ENCODE peak calls at places on chromosome 2, in eight cellular contexts. J is cardiac muscle cell, L is A549, M is adrenal gland, D is IMR-90, X is ovary, K is K562, H is heart left ventricle. V is an unnamed sample. For H3K4me1, the result is how much of the 10 kb centered on the place peaks cover.

GRCh38 chr2:99971326-99971965 is 170.9 kb downstream of the AFF3 start:
- DNase-seq in K (no peak), L (no peak), X (no peak), D (peak), M (no peak), H (no peak), J (no peak), V (no peak)

GRCh38 chr2:108855194-108855593 is 68.6 kb downstream of the CCDC138 start:
- DNase-seq in M (no peak), K (no peak), H (no peak), L (no peak), J (no peak), D (peak), X (no peak), V (no peak)

GRCh38 chr2:82320296-82320695 is 2015.7 kb upstream of the LRRTM1 start:
- DNase-seq in K (no peak), J (no peak), D (no peak), M (no peak), L (no peak), X (no peak), H (no peak), V (no peak)

GRCh38 chr2:45404807-45405297 is 206.2 kb downstream of the SRBD1 start:
- DNase-seq in M (no peak), X (no peak), H (no peak), K (no peak), J (no peak), L (no peak), D (no peak), V (no peak)

GRCh38 chr2:21820271-21820670 is 696.5 kb downstream of the TDRD15 start:
- DNase-seq in M (no peak), L (no peak), H (no peak), J (no peak), X (no peak), D (peak), K (no peak), V (no peak)

GRCh38 chr2:221915926-221916325 is 343.8 kb upstream of the EPHA4 start:
- DNase-seq in H (no peak), K (no peak), J (no peak), X (no peak), M (no peak), D (no peak), L (no peak), V (no peak)

GRCh38 chr2:10140841-10141610 is 18.5 kb downstream of the RRM2 start:
- DNase-seq in J (no peak), K (no peak), H (no peak), D (no peak), L (no peak), X (no peak), M (no peak), V (no peak)

GRCh38 chr2:6772366-6772710 is 93.4 kb downstream of the CMPK2 start:
- DNase-seq in H (no peak), J (no peak), X (no peak), K (peak), M (no peak), L (no peak), D (peak), V (no peak)

GRCh38 chr2:240293865-240294461 is 141.5 kb upstream of the GPC1 start:
- DNase-seq in D (peak), J (peak), X (no peak), K (no peak), L (no peak), H (peak), M (no peak), V (no peak)

GRCh38 chr2:188346059-188346458 is 54.4 kb downstream of the GULP1 start:
- DNase-seq in D (no peak), M (no peak), L (no peak), X (no peak), J (no peak), H (no peak), K (no peak), V (no peak)

GRCh38 chr2:3185256-3185655 is 192.4 kb downstream of the EIPR1 start:
- DNase-seq in M (no peak), K (no peak), J (no peak), L (no peak), H (no peak), D (no peak), X (no peak), V (no peak)

GRCh38 chr2:240480834-240481623 is 45.6 kb downstream of the GPC1 start:
- DNase-seq in X (no peak), K (no peak), H (peak), M (no peak), D (no peak), L (no peak), J (no peak), V (no peak)

DNA sequence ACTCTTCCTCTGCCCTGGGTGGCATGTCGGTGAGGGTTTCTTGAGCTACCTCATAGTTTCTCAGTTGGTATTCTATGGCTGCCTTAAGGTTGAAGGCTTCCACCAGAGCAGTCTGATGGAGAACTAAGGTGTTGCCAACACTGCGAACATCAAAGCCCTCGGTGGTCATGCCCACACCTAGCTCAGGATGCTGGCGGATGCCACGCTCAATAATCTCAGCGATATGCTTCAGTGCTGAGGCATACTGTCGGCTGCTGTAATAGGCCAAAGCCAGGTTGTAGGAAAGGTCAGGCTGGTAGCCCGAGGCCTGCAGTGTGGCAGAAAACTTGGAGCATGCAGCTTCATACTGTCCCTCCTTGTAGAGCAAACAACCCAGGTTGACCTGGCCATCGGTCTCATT is 225.3 kb downstream of the AGPS start:
- DNase-seq in L (no peak), D (no peak), K (no peak), X (no peak), H (no peak), J (no peak), M (no peak), V (no peak)
- H3K27ac ChIP-seq in L (peak), D (no peak), K (peak), X (no peak), H (peak), J (peak), M (no peak), V (peak)

DNA sequence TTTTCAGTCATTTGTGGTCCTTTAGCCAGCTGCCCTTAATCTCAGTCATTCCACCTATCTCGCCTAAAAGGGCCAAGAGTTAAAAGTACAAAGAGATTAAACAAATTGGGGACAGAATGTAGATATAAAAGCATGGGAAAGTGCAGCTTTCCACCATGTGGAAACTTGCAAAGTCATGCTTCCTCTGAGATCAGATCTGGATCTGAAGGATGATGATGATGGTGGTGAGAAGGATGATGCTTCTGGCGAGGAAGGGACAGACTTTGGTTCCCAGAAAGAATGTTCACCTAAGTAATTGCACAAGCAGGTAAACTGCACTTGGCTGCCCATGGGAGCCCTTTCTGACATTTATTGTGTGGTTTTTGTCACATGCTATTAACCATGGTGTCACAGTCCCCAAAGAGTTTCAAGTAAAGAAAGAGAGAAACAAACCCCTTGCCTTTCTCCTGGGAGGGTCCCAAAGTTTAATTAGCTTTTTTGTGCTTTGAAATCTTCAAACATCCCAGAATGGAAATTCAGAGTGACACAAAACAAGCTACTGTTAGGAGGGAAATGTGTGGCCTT is 34.7 kb downstream of the KLF7 start:
- DNase-seq in M (no peak), L (no peak), J (no peak), D (no peak), X (no peak), H (no peak), K (no peak), V (no peak)
- H3K4me1 ChIP-seq in M (under half), L (half or more), J (under half), D (under half), X (under half), H (half or more), K (under half), V (under half)

GRCh38 chr2:181258761-181259160 is 198.4 kb upstream of the ITGA4 start:
- DNase-seq in D (peak), X (no peak), M (no peak), J (no peak), L (no peak), K (no peak), H (no peak), V (no peak)
- TF ChIP-seq CTCF in D (no peak), X (no peak), M (no peak), J (no peak), L (no peak), K (no peak), H (no peak), V (no peak)

GRCh38 chr2:47801118-47801517 is 18.2 kb downstream of the MSH6 start:
- DNase-seq in J (no peak), L (no peak), D (no peak), M (no peak), H (no peak), X (no peak), K (no peak), V (no peak)

GRCh38 chr2:47798628-47799027 is 15.7 kb downstream of the MSH6 start:
- DNase-seq in M (no peak), X (no peak), K (no peak), H (no peak), J (no peak), D (no peak), L (no peak), V (no peak)

GRCh38 chr2:47799210-47799609 is 16.3 kb downstream of the MSH6 start:
- DNase-seq in X (no peak), K (no peak), L (no peak), D (no peak), M (no peak), H (no peak), J (no peak), V (no peak)

GRCh38 chr2:47796090-47796697 is 13.2 kb downstream of the MSH6 start:
- DNase-seq in M (no peak), X (no peak), K (no peak), J (no peak), L (no peak), H (no peak), D (no peak), V (no peak)
- H3K27ac ChIP-seq in M (no peak), X (no peak), K (no peak), J (peak), L (no peak), H (no peak), D (no peak), V (no peak)

DNA sequence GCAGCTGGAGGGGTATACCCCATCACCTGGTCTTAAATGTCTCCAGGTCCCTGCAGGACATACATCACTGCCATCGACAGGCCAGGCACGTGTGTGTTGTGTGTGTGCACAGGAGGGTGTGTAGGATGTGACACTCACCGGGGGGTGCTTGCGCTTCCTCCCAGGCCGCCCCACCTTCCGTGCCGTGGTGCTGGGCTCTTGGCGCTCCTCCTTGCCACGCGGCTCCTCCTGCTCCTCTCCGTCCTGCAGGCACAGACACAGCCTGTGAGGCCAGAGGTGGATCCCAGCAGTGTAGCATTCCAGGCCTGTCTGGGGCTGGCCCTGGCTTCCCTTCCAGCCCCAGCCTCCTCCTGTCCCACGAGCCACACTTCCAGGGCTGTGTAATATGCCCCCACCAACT is 41.7 kb downstream of the DNMT3A start:
- DNase-seq in J (no peak), M (no peak), L (no peak), K (no peak), H (no peak), D (no peak), X (no peak), V (no peak)
- H3K4me1 ChIP-seq in J (under half), M (under half), L (under half), K (under half), H (under half), D (under half), X (under half), V (under half)

GRCh38 chr2:208571764-208572131 is 165.2 kb downstream of the PTH2R start:
- DNase-seq in J (no peak), L (no peak), H (no peak), D (no peak), K (peak), M (no peak), X (no peak), V (no peak)
- TF ChIP-seq CTCF in J (no peak), L (no peak), H (no peak), D (no peak), K (peak), M (no peak), X (no peak), V (no peak)

DNA sequence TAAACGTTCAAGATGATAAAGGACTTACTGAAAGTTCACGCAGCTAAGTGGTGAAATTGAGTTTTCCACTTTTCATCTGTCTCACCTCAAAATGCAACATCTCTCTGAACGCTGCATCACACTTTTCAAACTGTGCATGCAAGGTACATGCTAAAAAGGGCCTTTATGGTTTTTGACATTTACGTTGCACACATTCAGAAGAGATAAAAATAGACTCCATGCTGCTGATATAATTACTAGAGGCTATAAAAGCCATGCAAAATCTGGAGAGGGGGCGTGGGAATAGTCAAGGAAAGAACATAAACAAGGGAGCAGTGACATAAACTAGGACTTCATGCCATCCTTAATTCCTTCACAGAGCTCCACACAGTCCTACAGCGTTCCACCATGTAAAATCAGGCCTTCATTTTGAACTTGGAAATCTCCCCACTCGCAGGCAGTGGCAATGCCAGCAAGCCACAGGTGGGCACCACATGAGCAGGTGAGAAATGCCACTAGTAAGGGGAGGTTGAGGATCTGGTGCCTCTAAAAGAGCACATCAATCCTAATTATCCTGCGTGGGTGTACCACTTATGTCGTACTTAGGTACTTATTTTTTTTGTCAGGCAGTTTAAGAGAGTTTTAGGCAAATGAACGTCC is 71.4 kb downstream of the ZEB2 start:
- DNase-seq in H (no peak), K (no peak), X (no peak), J (no peak), D (no peak), M (no peak), L (no peak), V (no peak)
- H3K27ac ChIP-seq in H (peak), K (no peak), X (no peak), J (peak), D (no peak), M (peak), L (no peak), V (peak)

GRCh38 chr2:43521568-43521967 is 74.3 kb downstream of the THADA start:
- DNase-seq in J (no peak), K (no peak), D (no peak), L (no peak), H (no peak), X (no peak), M (no peak), V (no peak)

GRCh38 chr2:43518182-43518581 is 77.7 kb downstream of the THADA start:
- DNase-seq in K (no peak), D (peak), M (no peak), L (no peak), J (no peak), X (no peak), H (no peak), V (no peak)

GRCh38 chr2:43520919-43521318 is 74.9 kb downstream of the THADA start:
- DNase-seq in D (no peak), X (no peak), L (no peak), H (no peak), J (no peak), M (no peak), K (no peak), V (no peak)

GRCh38 chr2:43518718-43519117 is 77.1 kb downstream of the THADA start:
- DNase-seq in X (no peak), H (no peak), L (no peak), K (no peak), D (no peak), M (no peak), J (no peak), V (no peak)

DNA sequence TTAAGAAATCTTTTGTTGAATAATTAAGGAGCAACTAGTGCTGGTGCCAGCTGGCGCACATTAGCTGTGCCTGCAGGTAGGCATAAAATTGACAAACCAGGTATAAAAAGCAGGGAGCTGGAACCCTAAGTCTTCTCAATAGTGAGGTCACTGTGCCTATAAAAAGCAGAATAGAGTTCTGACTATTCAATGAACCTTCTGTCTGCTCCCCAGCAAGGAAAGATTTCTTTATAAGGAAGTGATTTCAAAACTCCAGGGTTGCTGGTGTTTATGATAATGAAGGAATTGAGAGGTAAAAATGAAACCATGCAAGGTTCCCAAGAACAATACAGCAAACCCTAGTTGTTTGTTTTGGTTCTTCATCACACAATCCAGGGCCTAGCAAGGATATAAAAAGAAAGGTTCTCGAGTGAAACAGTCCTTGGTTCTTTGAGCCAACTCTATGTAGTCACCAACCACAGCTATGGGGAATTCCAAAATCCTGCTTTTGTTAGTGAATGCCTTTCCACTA is 76.1 kb downstream of the THADA start:
- DNase-seq in M (no peak), L (no peak), J (no peak), D (peak), H (no peak), K (no peak), X (no peak), V (no peak)
- H3K4me1 ChIP-seq in M (under half), L (under half), J (under half), D (under half), H (half or more), K (under half), X (under half), V (under half)

GRCh38 chr2:111155610-111156009 is 34.9 kb downstream of the BCL2L11 start:
- DNase-seq in J (no peak), D (peak), L (no peak), K (no peak), X (no peak), H (no peak), M (no peak), V (no peak)
- TF ChIP-seq CTCF in J (no peak), D (no peak), L (no peak), K (no peak), X (no peak), H (no peak), M (no peak), V (no peak)